ENCODE peak calls at places on chromosomes 12 and 14, in eight cellular contexts. One of them, this sample, is unnamed.

GRCh38 chr12:106195638-106196037 is 52.2 kb downstream of the CKAP4 start:
- DNase-seq in endothelial cell of umbilical vein: no peak
- DNase-seq in lower lobe of right lung: no peak
- DNase-seq in tibial artery: peak; percentile 91
- DNase-seq in heart left ventricle: peak; percentile 62
- DNase-seq in aorta: peak; percentile 85
- DNase-seq in testis: peak; percentile 77
- DNase-seq in AG04450: no peak
- DNase-seq in this sample: no peak

GRCh38 chr12:116719661-116720060 is 18.2 kb downstream of the SPRING1 start:
- DNase-seq in heart left ventricle: no peak
- DNase-seq in aorta: no peak
- DNase-seq in tibial artery: no peak
- DNase-seq in testis: no peak
- DNase-seq in lower lobe of right lung: no peak
- DNase-seq in endothelial cell of umbilical vein: no peak
- DNase-seq in AG04450: no peak
- DNase-seq in this sample: no peak

GRCh38 chr12:18864900-18865561 is 127.1 kb downstream of the CAPZA3 start:
- DNase-seq in tibial artery: no peak
- DNase-seq in lower lobe of right lung: no peak
- DNase-seq in aorta: no peak
- DNase-seq in heart left ventricle: peak; percentile 42
- DNase-seq in testis: no peak
- DNase-seq in AG04450: no peak
- DNase-seq in endothelial cell of umbilical vein: no peak
- DNase-seq in this sample: no peak

GRCh38 chr12:73892181-73892580 is 645.5 kb upstream of the ATXN7L3B start:
- DNase-seq in tibial artery: no peak
- DNase-seq in lower lobe of right lung: no peak
- DNase-seq in testis: no peak
- DNase-seq in endothelial cell of umbilical vein: peak; percentile 4
- DNase-seq in heart left ventricle: no peak
- DNase-seq in AG04450: no peak
- DNase-seq in aorta: no peak
- DNase-seq in this sample: no peak

GRCh38 chr12:119869720-119870119 is 7.4 kb downstream of the CIT start:
- DNase-seq in AG04450: peak; percentile 67
- DNase-seq in testis: no peak
- DNase-seq in tibial artery: peak; percentile 66
- DNase-seq in heart left ventricle: no peak
- DNase-seq in endothelial cell of umbilical vein: peak; percentile 52
- DNase-seq in lower lobe of right lung: no peak
- DNase-seq in aorta: peak; percentile 58
- DNase-seq in this sample: no peak

GRCh38 chr12:15691372-15691771 is 97.8 kb downstream of the EPS8 start:
- DNase-seq in heart left ventricle: no peak
- DNase-seq in AG04450: no peak
- DNase-seq in aorta: no peak
- DNase-seq in testis: no peak
- DNase-seq in lower lobe of right lung: no peak
- DNase-seq in tibial artery: no peak
- DNase-seq in endothelial cell of umbilical vein: no peak
- DNase-seq in this sample: no peak

GRCh38 chr12:130331146-130331545 is 6.5 kb upstream of the PIWIL1 start:
- DNase-seq in AG04450: no peak
- DNase-seq in tibial artery: no peak
- DNase-seq in testis: no peak
- DNase-seq in lower lobe of right lung: no peak
- DNase-seq in aorta: no peak
- DNase-seq in heart left ventricle: no peak
- DNase-seq in endothelial cell of umbilical vein: no peak
- DNase-seq in this sample: no peak

GRCh38 chr12:120230326-120230973 is 29.5 kb upstream of the RPLP0 start:
- DNase-seq in endothelial cell of umbilical vein: peak; percentile 78
- DNase-seq in heart left ventricle: peak; percentile 86
- DNase-seq in lower lobe of right lung: peak; percentile 52
- DNase-seq in tibial artery: peak; percentile 85
- DNase-seq in testis: peak; percentile 53
- DNase-seq in aorta: peak; percentile 80
- DNase-seq in AG04450: peak; percentile 94
- DNase-seq in this sample: no peak

GRCh38 chr12:122855071-122855829 is 20.0 kb downstream of the HIP1R start:
- DNase-seq in lower lobe of right lung: no peak
- DNase-seq in AG04450: no peak
- DNase-seq in heart left ventricle: peak; percentile 5
- DNase-seq in endothelial cell of umbilical vein: no peak
- DNase-seq in testis: no peak
- DNase-seq in aorta: no peak
- DNase-seq in tibial artery: no peak
- DNase-seq in this sample: no peak

GRCh38 chr14:33611405-33612183 is 339.3 kb downstream of the EGLN3 start:
- DNase-seq in testis: no peak
- DNase-seq in aorta: no peak
- DNase-seq in heart left ventricle: no peak
- DNase-seq in AG04450: no peak
- DNase-seq in tibial artery: no peak
- DNase-seq in lower lobe of right lung: no peak
- DNase-seq in endothelial cell of umbilical vein: peak; percentile 78
- DNase-seq in this sample: no peak

DNA sequence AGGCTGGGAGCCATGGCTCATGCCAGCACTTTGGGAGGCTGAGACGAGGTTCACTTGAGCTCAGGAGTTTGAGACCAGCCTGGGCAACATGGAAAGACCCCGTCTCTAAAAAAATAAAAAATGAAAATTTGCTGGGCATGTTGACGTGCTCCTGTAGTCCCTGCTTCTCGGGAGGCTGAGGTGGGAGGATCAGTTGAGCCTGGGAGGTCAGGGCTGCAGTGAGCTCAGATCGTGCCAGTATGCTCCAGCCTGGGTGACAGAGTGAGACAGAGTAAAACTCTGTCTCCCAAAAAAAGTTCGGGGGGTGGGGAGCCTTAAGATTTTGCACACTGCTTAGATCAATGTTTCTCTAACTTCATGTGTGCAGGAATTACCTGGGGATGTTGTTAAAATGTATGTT is 30.9 kb downstream of the ATP2A2 start:
- DNase-seq in testis: peak; percentile 58
- DNase-seq in heart left ventricle: no peak
- DNase-seq in tibial artery: no peak
- DNase-seq in lower lobe of right lung: no peak
- DNase-seq in aorta: no peak
- DNase-seq in AG04450: no peak
- DNase-seq in endothelial cell of umbilical vein: no peak
- DNase-seq in this sample: no peak
- H3K27ac ChIP-seq in testis: no peak overlapping the region
- H3K27ac ChIP-seq in heart left ventricle: no peak overlapping the region
- H3K27ac ChIP-seq in tibial artery: no peak overlapping the region
- H3K27ac ChIP-seq in lower lobe of right lung: no peak overlapping the region
- H3K27ac ChIP-seq in aorta: peak overlapping the region; percentile 33
- H3K27ac ChIP-seq in AG04450: no peak overlapping the region
- H3K27ac ChIP-seq in endothelial cell of umbilical vein: peak overlapping the region; percentile 70
- H3K27ac ChIP-seq in this sample: no peak overlapping the region

GRCh38 chr14:63438065-63438757 is 105.0 kb downstream of the PPP2R5E start:
- DNase-seq in heart left ventricle: peak; percentile 54
- DNase-seq in aorta: peak; percentile 54
- DNase-seq in endothelial cell of umbilical vein: peak; percentile 94
- DNase-seq in AG04450: peak; percentile 73
- DNase-seq in tibial artery: peak; percentile 77
- DNase-seq in lower lobe of right lung: no peak
- DNase-seq in testis: peak; percentile 59
- DNase-seq in this sample: no peak
- H3K27ac ChIP-seq in heart left ventricle: peak overlapping the region; percentile 71
- H3K27ac ChIP-seq in aorta: peak overlapping the region; percentile 48
- H3K27ac ChIP-seq in endothelial cell of umbilical vein: no peak overlapping the region
- H3K27ac ChIP-seq in AG04450: peak overlapping the region; percentile 59
- H3K27ac ChIP-seq in tibial artery: peak overlapping the region; percentile 72
- H3K27ac ChIP-seq in lower lobe of right lung: peak overlapping the region; percentile 67
- H3K27ac ChIP-seq in testis: no peak overlapping the region
- H3K27ac ChIP-seq in this sample: no peak overlapping the region

GRCh38 chr14:68762944-68763831 is 29.7 kb downstream of the ZFP36L1 start:
- DNase-seq in endothelial cell of umbilical vein: peak; percentile 92
- DNase-seq in AG04450: no peak
- DNase-seq in aorta: peak; percentile 80
- DNase-seq in testis: peak; percentile 95
- DNase-seq in tibial artery: no peak
- DNase-seq in lower lobe of right lung: peak; percentile 54
- DNase-seq in heart left ventricle: peak; percentile 90
- DNase-seq in this sample: no peak
- H3K27ac ChIP-seq in endothelial cell of umbilical vein: no peak overlapping the region
- H3K27ac ChIP-seq in AG04450: peak overlapping the region; percentile 65
- H3K27ac ChIP-seq in aorta: no peak overlapping the region
- H3K27ac ChIP-seq in testis: peak overlapping the region; percentile 65
- H3K27ac ChIP-seq in tibial artery: no peak overlapping the region
- H3K27ac ChIP-seq in lower lobe of right lung: peak overlapping the region; percentile 53
- H3K27ac ChIP-seq in heart left ventricle: peak overlapping the region; percentile 62
- H3K27ac ChIP-seq in this sample: no peak overlapping the region

GRCh38 chr14:64714432-64715025 is 10.3 kb downstream of the PLEKHG3 start:
- DNase-seq in tibial artery: peak; percentile 39
- DNase-seq in aorta: no peak
- DNase-seq in endothelial cell of umbilical vein: no peak
- DNase-seq in testis: no peak
- DNase-seq in heart left ventricle: peak; percentile 5
- DNase-seq in lower lobe of right lung: no peak
- DNase-seq in AG04450: no peak
- DNase-seq in this sample: no peak

GRCh38 chr14:64717870-64718269 is 13.6 kb downstream of the PLEKHG3 start:
- DNase-seq in endothelial cell of umbilical vein: no peak
- DNase-seq in aorta: no peak
- DNase-seq in lower lobe of right lung: no peak
- DNase-seq in AG04450: no peak
- DNase-seq in tibial artery: peak; percentile 71
- DNase-seq in testis: peak; percentile 70
- DNase-seq in heart left ventricle: peak; percentile 61
- DNase-seq in this sample: no peak

GRCh38 chr14:64713677-64714076 is 9.5 kb downstream of the PLEKHG3 start:
- DNase-seq in heart left ventricle: no peak
- DNase-seq in aorta: no peak
- DNase-seq in lower lobe of right lung: no peak
- DNase-seq in tibial artery: no peak
- DNase-seq in AG04450: no peak
- DNase-seq in testis: no peak
- DNase-seq in endothelial cell of umbilical vein: no peak
- DNase-seq in this sample: no peak

GRCh38 chr14:64715628-64716412 is 11.6 kb downstream of the PLEKHG3 start:
- DNase-seq in heart left ventricle: peak; percentile 38
- DNase-seq in testis: no peak
- DNase-seq in aorta: peak; percentile 54
- DNase-seq in endothelial cell of umbilical vein: no peak
- DNase-seq in tibial artery: peak; percentile 68
- DNase-seq in lower lobe of right lung: no peak
- DNase-seq in AG04450: no peak
- DNase-seq in this sample: no peak

GRCh38 chr14:64715146-64715627 is 11.0 kb downstream of the PLEKHG3 start:
- DNase-seq in heart left ventricle: peak; percentile 15
- DNase-seq in lower lobe of right lung: no peak
- DNase-seq in tibial artery: peak; percentile 43
- DNase-seq in endothelial cell of umbilical vein: no peak
- DNase-seq in aorta: no peak
- DNase-seq in testis: no peak
- DNase-seq in AG04450: no peak
- DNase-seq in this sample: no peak
- H3K27ac ChIP-seq in heart left ventricle: peak overlapping the region; percentile 84
- H3K27ac ChIP-seq in lower lobe of right lung: no peak overlapping the region
- H3K27ac ChIP-seq in tibial artery: peak overlapping the region; percentile 91
- H3K27ac ChIP-seq in endothelial cell of umbilical vein: no peak overlapping the region
- H3K27ac ChIP-seq in aorta: peak overlapping the region; percentile 50
- H3K27ac ChIP-seq in testis: no peak overlapping the region
- H3K27ac ChIP-seq in AG04450: no peak overlapping the region
- H3K27ac ChIP-seq in this sample: no peak overlapping the region

DNA sequence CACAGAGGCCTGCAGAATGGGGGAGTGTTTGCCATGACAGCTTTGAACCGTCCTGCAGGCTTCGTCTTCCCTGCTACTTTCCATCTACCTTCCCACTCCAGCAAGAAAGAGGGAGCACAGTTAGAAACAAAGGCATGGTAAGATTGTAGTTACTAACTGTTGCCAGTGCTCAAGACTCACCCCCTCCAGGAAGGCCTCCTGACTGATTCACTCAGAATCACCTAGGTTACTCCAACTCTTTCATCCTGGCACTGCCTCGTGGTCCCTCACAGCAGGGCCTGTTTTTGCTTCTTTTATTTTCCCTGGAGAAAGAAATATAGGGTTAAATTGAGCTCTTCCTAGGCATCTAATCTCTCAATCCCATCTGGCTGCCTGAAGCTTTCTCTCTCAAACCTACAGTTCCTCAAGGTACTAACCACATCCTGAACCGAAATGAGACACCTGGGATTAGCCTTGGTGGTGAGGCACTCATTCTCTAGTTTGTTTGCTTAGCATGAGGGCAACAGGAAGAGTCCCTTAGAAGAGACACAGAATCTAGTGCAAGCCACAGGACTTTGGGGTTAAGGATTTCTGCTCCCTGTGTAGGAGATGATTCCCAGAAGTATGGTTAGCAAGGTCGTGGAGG is 7.8 kb downstream of the GALNT6 start:
- DNase-seq in testis: no peak
- DNase-seq in heart left ventricle: no peak
- DNase-seq in aorta: no peak
- DNase-seq in endothelial cell of umbilical vein: no peak
- DNase-seq in AG04450: no peak
- DNase-seq in tibial artery: no peak
- DNase-seq in lower lobe of right lung: no peak
- DNase-seq in this sample: no peak
- H3K27ac ChIP-seq in testis: no peak overlapping the region
- H3K27ac ChIP-seq in heart left ventricle: no peak overlapping the region
- H3K27ac ChIP-seq in aorta: no peak overlapping the region
- H3K27ac ChIP-seq in endothelial cell of umbilical vein: no peak overlapping the region
- H3K27ac ChIP-seq in AG04450: no peak overlapping the region
- H3K27ac ChIP-seq in tibial artery: no peak overlapping the region
- H3K27ac ChIP-seq in lower lobe of right lung: no peak overlapping the region
- H3K27ac ChIP-seq in this sample: no peak overlapping the region

This sample was measured in effector memory CD4-positive, alpha-beta T cell.